ENCODE peak calls at places on chromosomes 16 and 17, in nine cellular contexts. F is OCI-LY7; L is heart right ventricle; N is K562; Z is endothelial cell of umbilical vein; Q is CD8-positive, alpha-beta T cell; T is ovary; I is A549; E is body of pancreas. B is an unnamed sample. For H3K9me3 and H3K4me1, the result is how much of the 10 kb centered on the place peaks cover.

GRCh38 chr17:58315281-58315711 is 13.3 kb downstream of the TSPOAP1 start:
- DNase-seq in F (no peak), L (no peak), N (no peak), Z (no peak), Q (no peak), T (no peak), I (no peak), E (peak), B (no peak)

GRCh38 chr16:24853830-24854229 is 8.1 kb downstream of the SLC5A11 start:
- DNase-seq in F (no peak), L (no peak), N (no peak), Z (peak), Q (no peak), T (peak), I (peak), E (no peak), B (no peak)

GRCh38 chr17:39197380-39198185 is at the start of gene CACNB1:
- DNase-seq in F (peak), L (peak), N (peak), Z (peak), Q (peak), T (peak), I (peak), E (peak), B (peak)

GRCh38 chr16:9047689-9048301 is 43.6 kb upstream of the HAPSTR1 start:
- DNase-seq in F (no peak), L (peak), N (peak), Z (peak), Q (no peak), T (peak), I (peak), E (peak), B (peak)

GRCh38 chr16:46775214-46775613 is 27.1 kb upstream of the MYLK3 start:
- DNase-seq in F (no peak), L (no peak), N (no peak), Z (no peak), Q (no peak), T (no peak), I (no peak), E (no peak), B (no peak)

GRCh38 chr17:40122944-40123810 is 1.4 kb downstream of the MSL1 start:
- DNase-seq in F (peak), L (peak), N (peak), Z (peak), Q (peak), T (peak), I (peak), E (peak), B (peak)

GRCh38 chr17:75589919-75590303 is 2.3 kb downstream of the MYO15B start:
- DNase-seq in F (no peak), L (no peak), N (no peak), Z (no peak), Q (no peak), T (peak), I (no peak), E (peak), B (no peak)

GRCh38 chr17:35257080-35257701 is 14.3 kb downstream of the SLFN5 start:
- DNase-seq in F (no peak), L (peak), N (no peak), Z (peak), Q (no peak), T (no peak), I (peak), E (peak), B (peak)

GRCh38 chr16:4081035-4081434 is 35.2 kb downstream of the ADCY9 start:
- DNase-seq in F (no peak), L (no peak), N (no peak), Z (no peak), Q (no peak), T (no peak), I (no peak), E (no peak), B (no peak)

GRCh38 chr17:59754547-59754946 is 47.1 kb downstream of the VMP1 start:
- DNase-seq in F (no peak), L (no peak), N (peak), Z (peak), Q (no peak), T (no peak), I (peak), E (no peak), B (no peak)

GRCh38 chr16:5064915-5065314 is 841 bp downstream of the C16orf89 start:
- DNase-seq in F (no peak), L (no peak), N (no peak), Z (no peak), Q (no peak), T (no peak), I (no peak), E (peak), B (no peak)

GRCh38 chr17:55492951-55493350 is 18.3 kb downstream of the SMIM36 start:
- DNase-seq in F (no peak), L (no peak), N (no peak), Z (no peak), Q (no peak), T (no peak), I (no peak), E (no peak), B (no peak)

GRCh38 chr16:58046936-58047335 is 21.4 kb downstream of the MMP15 start:
- DNase-seq in F (no peak), L (no peak), N (no peak), Z (no peak), Q (no peak), T (no peak), I (no peak), E (no peak), B (no peak)
- H3K9me3 ChIP-seq in F (under half), L (under half), N (under half), Z (under half), Q (under half), T (under half), I (under half), E (under half), B (under half)

GRCh38 chr17:28854457-28855382 is at the start of gene ERAL1:
- DNase-seq in F (peak), L (peak), N (peak), Z (peak), Q (peak), T (peak), I (peak), E (peak), B (peak)

GRCh38 chr17:28846231-28846630 is 3.6 kb upstream of the FAM222B start:
- DNase-seq in F (no peak), L (no peak), N (no peak), Z (no peak), Q (no peak), T (peak), I (no peak), E (no peak), B (no peak)

GRCh38 chr17:28853295-28853694 is 1.5 kb upstream of the ERAL1 start:
- DNase-seq in F (no peak), L (no peak), N (no peak), Z (no peak), Q (no peak), T (no peak), I (no peak), E (no peak), B (no peak)

GRCh38 chr17:28843810-28844137 is 1.2 kb upstream of the FAM222B start:
- DNase-seq in F (no peak), L (no peak), N (no peak), Z (no peak), Q (no peak), T (no peak), I (no peak), E (no peak), B (no peak)

DNA sequence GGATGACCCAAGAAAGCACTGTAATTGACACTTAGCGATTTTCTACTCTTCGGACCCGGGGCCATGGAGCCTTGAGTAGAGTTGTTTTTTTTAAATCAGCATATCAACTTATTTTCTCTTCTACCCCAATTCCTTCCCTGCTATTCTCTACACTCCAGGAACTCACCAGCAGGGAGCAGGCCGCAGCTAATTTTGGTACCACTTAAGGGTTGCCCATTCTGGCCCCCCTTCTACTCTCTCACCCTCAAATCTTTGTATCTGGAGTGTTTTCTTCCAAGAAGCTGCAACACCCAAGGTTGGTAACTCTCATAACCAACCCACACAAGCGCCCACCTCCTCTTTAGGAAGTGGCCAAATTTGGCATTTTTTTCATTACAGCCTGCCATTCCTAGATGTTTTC is 5.5 kb upstream of the ERAL1 start:
- DNase-seq in F (no peak), L (no peak), N (peak), Z (peak), Q (no peak), T (no peak), I (peak), E (no peak), B (no peak)
- TF ChIP-seq CTCF in F (no peak), L (peak), N (peak), Z (no peak), Q (no peak), T (no peak), I (no peak), E (no peak), B (no peak)

GRCh38 chr17:76793775-76794174 is 55.9 kb downstream of the MFSD11 start:
- DNase-seq in F (peak), L (no peak), N (peak), Z (peak), Q (no peak), T (no peak), I (peak), E (no peak), B (no peak)

GRCh38 chr17:76792348-76792747 is 54.4 kb downstream of the MFSD11 start:
- DNase-seq in F (no peak), L (no peak), N (no peak), Z (no peak), Q (no peak), T (no peak), I (no peak), E (no peak), B (no peak)

GRCh38 chr17:76796081-76796480 is 58.2 kb downstream of the MFSD11 start:
- DNase-seq in F (no peak), L (no peak), N (no peak), Z (peak), Q (no peak), T (no peak), I (no peak), E (no peak), B (no peak)

GRCh38 chr17:76789235-76789788 is 51.4 kb downstream of the MFSD11 start:
- DNase-seq in F (no peak), L (no peak), N (peak), Z (no peak), Q (no peak), T (no peak), I (no peak), E (no peak), B (no peak)

DNA sequence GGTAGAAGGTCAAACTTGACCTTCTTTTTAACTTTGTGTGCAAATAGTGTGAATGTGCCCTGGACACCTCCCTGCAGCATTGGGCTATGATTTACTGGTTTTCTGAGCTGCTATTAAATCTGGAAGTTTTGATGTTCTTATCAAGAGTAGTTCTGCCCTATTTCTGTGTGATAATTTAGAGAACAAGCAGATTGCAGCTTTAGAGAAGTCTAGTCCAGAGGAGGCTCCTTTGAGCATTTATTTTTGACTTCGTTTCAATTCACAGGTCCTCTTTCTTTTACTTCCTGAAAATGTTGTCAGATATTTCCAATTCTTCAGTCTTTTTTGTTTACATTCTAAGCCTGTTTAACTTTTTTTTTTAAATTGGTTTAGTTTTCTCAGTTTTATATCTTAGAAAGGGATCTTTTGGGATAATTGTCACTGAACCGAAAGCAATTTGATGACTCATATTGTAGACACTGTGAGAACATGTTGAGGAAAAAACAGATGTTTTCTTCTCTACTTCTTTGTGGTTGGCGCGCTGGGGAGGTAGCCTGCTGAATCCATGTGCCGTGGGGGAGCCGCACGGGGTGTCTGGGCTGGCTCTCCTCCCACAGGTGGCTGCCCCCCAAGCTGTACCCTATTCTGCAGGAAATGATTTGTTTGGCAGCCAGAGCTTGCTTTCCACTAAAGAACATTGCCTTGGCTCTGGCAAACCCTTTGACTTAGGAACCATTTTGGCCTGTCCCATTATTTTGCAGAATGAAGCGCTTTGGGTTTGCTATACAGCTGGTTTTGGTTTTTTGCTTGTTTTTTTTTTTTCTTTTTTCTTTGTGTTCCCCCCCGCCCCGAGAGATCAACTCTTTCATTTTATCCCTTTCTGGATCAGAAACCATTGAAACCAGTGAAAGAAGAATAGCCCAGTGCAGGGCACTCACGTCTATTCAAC is 53.4 kb downstream of the MFSD11 start:
- DNase-seq in F (peak), L (no peak), N (peak), Z (peak), Q (no peak), T (no peak), I (peak), E (peak), B (peak)
- H3K4me1 ChIP-seq in F (half or more), L (under half), N (under half), Z (under half), Q (under half), T (under half), I (under half), E (under half), B (under half)

DNA sequence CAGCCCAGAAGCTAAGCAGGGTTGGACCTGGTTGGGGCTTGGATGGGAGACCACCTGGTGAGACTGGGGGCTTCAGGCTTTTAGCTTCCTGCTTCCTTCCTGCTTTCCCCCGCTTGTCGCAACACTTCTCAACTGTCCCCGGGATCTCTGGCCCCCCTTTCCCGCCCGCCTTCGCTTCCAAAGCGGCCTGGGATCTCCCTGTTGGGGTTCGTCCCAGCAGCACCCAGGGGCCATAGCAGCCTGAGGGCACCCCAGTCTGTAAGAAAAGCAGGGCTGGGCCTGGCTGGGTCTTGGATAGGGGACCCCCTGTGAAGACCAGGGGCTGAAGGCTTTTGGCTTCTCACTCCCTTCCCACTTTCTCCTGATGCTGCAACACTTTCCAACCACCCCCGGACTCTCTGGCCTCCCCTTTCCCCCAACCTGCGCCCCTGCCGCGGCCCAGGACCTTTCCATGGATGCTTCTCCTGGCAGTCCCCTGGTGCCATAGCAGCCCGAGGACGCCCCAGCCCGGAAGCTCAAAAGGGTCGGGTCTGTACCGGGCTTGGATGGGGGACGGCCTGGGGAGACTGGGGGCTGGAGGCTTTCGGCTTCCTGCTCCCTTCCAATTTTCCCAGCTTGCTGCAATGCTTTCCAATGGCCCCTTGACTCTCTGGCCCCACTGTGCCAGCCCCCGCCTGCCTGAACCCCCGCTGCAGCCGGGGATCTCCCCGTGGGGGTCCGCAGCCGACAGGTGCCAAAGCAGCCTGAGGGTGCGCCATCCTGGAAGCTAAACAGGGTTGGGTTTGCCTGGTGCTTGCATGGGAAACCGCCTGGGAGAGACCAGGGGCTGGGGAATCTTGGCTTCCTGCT is 2276.2 kb downstream of the TP53TG3F start:
- DNase-seq in F (no peak), L (no peak), N (no peak), Z (no peak), Q (no peak), T (no peak), I (no peak), E (no peak), B (no peak)
- H3K9me3 ChIP-seq in F (under half), L (under half), N (under half), Z (under half), Q (under half), T (under half), I (under half), E (under half), B (under half)

DNA sequence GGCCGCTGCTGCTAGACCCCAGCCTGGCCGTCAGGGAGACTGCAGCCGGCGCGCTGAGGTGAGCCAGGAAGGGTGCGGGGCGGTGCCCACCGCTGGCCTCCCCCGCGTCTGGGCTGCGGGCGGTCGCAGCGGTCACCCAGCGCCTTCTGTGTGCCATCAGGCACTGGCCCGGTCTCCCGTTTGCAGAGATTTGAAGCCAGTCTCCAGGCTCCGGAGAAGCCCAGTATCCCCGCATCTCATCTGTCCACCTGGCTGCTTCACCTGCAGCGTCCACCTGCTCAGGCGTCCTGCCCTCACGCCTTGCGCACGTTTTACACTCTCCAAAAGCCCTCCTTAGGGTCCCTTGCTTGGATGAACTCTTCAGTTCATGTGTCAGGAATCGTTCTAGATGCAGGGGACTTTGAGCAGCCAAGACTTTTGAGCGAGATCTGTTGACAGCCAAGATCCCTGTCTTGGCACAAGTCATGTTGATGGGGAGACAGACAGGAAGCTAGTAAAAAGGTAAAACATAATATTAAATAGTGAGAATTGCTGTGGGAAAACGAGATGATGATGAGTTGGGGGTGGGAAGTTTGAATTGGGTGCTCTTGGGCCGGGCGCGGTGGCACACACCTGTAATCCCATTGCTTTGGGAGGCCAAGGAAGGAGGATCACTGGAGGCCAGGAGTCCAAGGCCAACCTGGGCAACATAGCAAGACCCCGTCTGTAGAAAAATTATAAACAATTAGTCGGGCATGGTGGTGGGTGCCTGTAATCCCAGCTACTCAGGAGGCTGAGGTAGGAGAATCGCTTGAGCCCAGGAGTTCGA is 916 bp downstream of the HEATR3 start:
- DNase-seq in F (peak), L (no peak), N (no peak), Z (no peak), Q (no peak), T (no peak), I (no peak), E (no peak), B (no peak)
- TF ChIP-seq CTCF in F (no peak), L (no peak), N (no peak), Z (no peak), Q (no peak), T (no peak), I (no peak), E (no peak), B (no peak)

GRCh38 chr17:74451557-74451956 is 14.9 kb upstream of the CD300A start:
- DNase-seq in F (no peak), L (no peak), N (no peak), Z (no peak), Q (no peak), T (no peak), I (no peak), E (no peak), B (no peak)

GRCh38 chr17:74452027-74452840 is 14.2 kb upstream of the CD300A start:
- DNase-seq in F (no peak), L (no peak), N (no peak), Z (no peak), Q (no peak), T (no peak), I (no peak), E (peak), B (no peak)

GRCh38 chr17:74450231-74450630 is 16.2 kb upstream of the CD300A start:
- DNase-seq in F (no peak), L (no peak), N (no peak), Z (no peak), Q (no peak), T (no peak), I (no peak), E (no peak), B (no peak)

GRCh38 chr17:74449773-74450172 is 16.7 kb upstream of the CD300A start:
- DNase-seq in F (no peak), L (no peak), N (no peak), Z (no peak), Q (no peak), T (peak), I (no peak), E (peak), B (no peak)

GRCh38 chr17:74450925-74451403 is 15.5 kb upstream of the CD300A start:
- DNase-seq in F (no peak), L (no peak), N (no peak), Z (no peak), Q (no peak), T (no peak), I (no peak), E (no peak), B (no peak)
- H3K4me1 ChIP-seq in F (under half), L (half or more), N (under half), Z (under half), Q (under half), T (under half), I (under half), E (under half), B (under half)

GRCh38 chr16:62741692-62742091 is 705.5 kb upstream of the CDH8 start:
- DNase-seq in F (no peak), L (no peak), N (no peak), Z (no peak), Q (no peak), T (no peak), I (no peak), E (no peak), B (no peak)

GRCh38 chr16:62738631-62739030 is 702.4 kb upstream of the CDH8 start:
- DNase-seq in F (no peak), L (no peak), N (no peak), Z (no peak), Q (no peak), T (no peak), I (no peak), E (no peak), B (no peak)
- H3K9me3 ChIP-seq in F (under half), L (under half), N (under half), Z (under half), Q (under half), T (under half), I (under half), E (under half), B (under half)

GRCh38 chr16:66403531-66404145 is 23.5 kb upstream of the BEAN1 start:
- DNase-seq in F (no peak), L (no peak), N (no peak), Z (no peak), Q (no peak), T (no peak), I (no peak), E (no peak), B (no peak)

GRCh38 chr16:66402166-66402565 is 24.9 kb upstream of the BEAN1 start:
- DNase-seq in F (no peak), L (no peak), N (no peak), Z (no peak), Q (no peak), T (no peak), I (no peak), E (no peak), B (no peak)

GRCh38 chr16:66406534-66407368 is 20.3 kb upstream of the BEAN1 start:
- DNase-seq in F (peak), L (peak), N (peak), Z (peak), Q (peak), T (peak), I (peak), E (peak), B (peak)

GRCh38 chr16:66402591-66403230 is 24.4 kb upstream of the BEAN1 start:
- DNase-seq in F (no peak), L (no peak), N (no peak), Z (no peak), Q (no peak), T (no peak), I (no peak), E (no peak), B (no peak)

GRCh38 chr16:66405057-66405783 is 21.9 kb upstream of the BEAN1 start:
- DNase-seq in F (no peak), L (no peak), N (no peak), Z (no peak), Q (no peak), T (no peak), I (no peak), E (no peak), B (no peak)
- TF ChIP-seq CTCF in F (no peak), L (no peak), N (no peak), Z (no peak), Q (no peak), T (no peak), I (no peak), E (no peak), B (no peak)

GRCh38 chr16:11673091-11674000 is 5.1 kb downstream of the SNN start:
- DNase-seq in F (no peak), L (no peak), N (no peak), Z (no peak), Q (no peak), T (peak), I (no peak), E (peak), B (no peak)
- H3K4me1 ChIP-seq in F (half or more), L (half or more), N (half or more), Z (under half), Q (half or more), T (under half), I (half or more), E (half or more), B (half or more)

B was measured in adrenal gland.